ENCODE peak calls at places on chromosomes 12 and 14, in four cellular contexts. L is cardiac muscle cell; F is CD8-positive, alpha-beta T cell; G is dorsolateral prefrontal cortex. U is an unnamed sample.

GRCh38 chr12:63967358-63967757 is 122.9 kb downstream of the SRGAP1 start:
- DNase-seq in L (no peak), G (no peak), F (no peak), U (no peak)

GRCh38 chr12:39467432-39467870 is 24.5 kb upstream of the KIF21A start:
- DNase-seq in G (no peak), F (no peak), L (no peak), U (no peak)

GRCh38 chr12:108825205-108825950 is 32.0 kb downstream of the SSH1 start:
- DNase-seq in L (no peak), F (no peak), G (no peak), U (no peak)

GRCh38 chr12:754871-755562 is 2.6 kb downstream of the WNK1 start:
- DNase-seq in G (no peak), L (peak), F (no peak), U (no peak)

GRCh38 chr12:121861549-121862254 is 3.0 kb upstream of the HPD start:
- DNase-seq in F (no peak), G (no peak), L (no peak), U (no peak)

GRCh38 chr12:53123578-53124351 is 20.5 kb downstream of the SOAT2 start:
- DNase-seq in L (no peak), G (no peak), F (no peak), U (no peak)

GRCh38 chr12:30989754-30990153 is 63.2 kb downstream of the TSPAN11 start:
- DNase-seq in F (no peak), L (peak), G (no peak), U (no peak)

GRCh38 chr14:69002069-69002468 is 23.0 kb upstream of the ACTN1 start:
- DNase-seq in G (no peak), F (peak), L (peak), U (no peak)

GRCh38 chr12:41605528-41606295 is 417.6 kb downstream of the PDZRN4 start:
- DNase-seq in F (no peak), G (peak), L (no peak), U (no peak)

GRCh38 chr12:120399531-120399930 is 30.6 kb upstream of the MSI1 start:
- DNase-seq in G (no peak), L (no peak), F (no peak), U (no peak)

GRCh38 chr12:117084405-117085317 is 14.6 kb downstream of the TESC start:
- DNase-seq in G (no peak), F (no peak), L (no peak), U (no peak)

GRCh38 chr12:110543252-110543959 is 39.7 kb downstream of the PPTC7 start:
- DNase-seq in G (peak), F (no peak), L (no peak), U (no peak)

GRCh38 chr12:78470354-78471195 is 394.0 kb upstream of the SYT1 start:
- DNase-seq in F (no peak), L (peak), G (no peak), U (peak)

GRCh38 chr12:3317841-3318501 is 173.0 kb upstream of the PRMT8 start:
- DNase-seq in L (no peak), F (no peak), G (no peak), U (no peak)

GRCh38 chr14:58298477-58298879 is at the start of gene ARID4A:
- DNase-seq in F (peak), L (no peak), G (peak), U (peak)

GRCh38 chr12:57461326-57461903 is 1.8 kb downstream of the GLI1 start:
- DNase-seq in F (peak), L (peak), G (no peak), U (no peak)

GRCh38 chr14:78157855-78158436 is 12.2 kb upstream of the NRXN3 start:
- DNase-seq in L (peak), F (no peak), G (no peak), U (no peak)

GRCh38 chr14:35949933-35950332 is 123.8 kb downstream of the BRMS1L start:
- DNase-seq in F (no peak), L (no peak), G (no peak), U (no peak)

GRCh38 chr12:124938606-124939427 is 24.4 kb upstream of the UBC start:
- DNase-seq in L (peak), F (peak), G (peak), U (no peak)

GRCh38 chr12:125804660-125805059 is 739.4 kb downstream of the AACS start:
- DNase-seq in F (no peak), G (no peak), L (no peak), U (no peak)

GRCh38 chr12:2634481-2634880 is 160.3 kb upstream of the FKBP4 start:
- DNase-seq in L (no peak), G (no peak), F (no peak), U (no peak)

GRCh38 chr14:100591453-100592371 is 4.5 kb upstream of the BEGAIN start:
- DNase-seq in G (peak), L (no peak), F (no peak), U (no peak)

GRCh38 chr14:32417956-32418552 is 89.0 kb downstream of the AKAP6 start:
- DNase-seq in F (no peak), G (no peak), L (peak), U (no peak)

GRCh38 chr14:64971890-64972785 is at the start of gene RAB15:
- DNase-seq in G (no peak), F (peak), L (peak), U (no peak)
- H3K27ac ChIP-seq in G (peak), F (no peak), L (no peak), U (no peak)

DNA sequence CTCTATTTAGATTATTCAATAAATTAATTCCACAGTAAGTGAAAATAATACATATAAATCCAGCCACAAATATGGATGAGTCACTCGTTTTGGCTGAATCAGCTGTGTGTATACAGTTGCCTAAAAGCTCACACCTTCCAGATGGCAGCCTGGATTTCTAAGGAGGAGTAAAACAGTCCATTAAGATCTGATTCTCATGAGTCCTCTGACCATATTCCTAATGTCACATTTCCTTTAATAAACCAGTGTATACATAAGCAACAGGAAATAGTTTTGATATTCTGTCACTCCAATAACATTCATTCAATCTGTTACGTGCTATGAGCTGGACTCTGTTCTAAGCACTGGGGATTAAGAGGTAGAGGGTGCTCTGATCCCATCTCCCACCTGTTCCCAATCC is 21.8 kb downstream of the MDM1 start:
- DNase-seq in F (no peak), L (no peak), G (no peak), U (no peak)
- H3K27ac ChIP-seq in F (no peak), L (no peak), G (no peak), U (no peak)

DNA sequence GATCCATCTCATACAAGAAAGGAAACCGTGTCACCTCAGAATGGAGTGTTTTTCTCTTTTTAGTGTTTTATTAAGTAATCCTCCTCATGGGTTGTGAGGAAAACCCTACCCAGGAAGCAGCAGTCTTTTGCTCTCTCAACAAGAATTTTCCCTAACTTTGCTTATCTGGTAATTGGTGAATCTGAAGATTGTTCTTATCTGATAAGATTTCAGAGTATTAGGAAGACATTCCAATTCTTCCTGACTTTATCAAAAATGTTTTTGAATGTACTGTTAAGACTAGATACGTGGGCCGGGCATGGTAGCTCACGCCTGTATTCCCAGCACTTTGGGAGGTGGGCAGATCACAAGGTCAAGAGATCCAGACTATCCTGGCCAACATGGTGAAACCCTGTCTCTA is 86.0 kb downstream of the PHLDA1 start:
- DNase-seq in G (no peak), L (no peak), F (no peak), U (no peak)
- H3K27ac ChIP-seq in G (no peak), L (no peak), F (no peak), U (no peak)

GRCh38 chr12:51439330-51439729 is 14.7 kb downstream of the SLC4A8 start:
- DNase-seq in G (no peak), F (no peak), L (no peak), U (no peak)
- H3K27ac ChIP-seq in G (peak), F (no peak), L (no peak), U (no peak)

GRCh38 chr14:95233702-95234241 is 76.4 kb upstream of the DICER1 start:
- DNase-seq in G (no peak), F (no peak), L (no peak), U (peak)

GRCh38 chr14:95234426-95234825 is 77.1 kb upstream of the DICER1 start:
- DNase-seq in G (no peak), L (no peak), F (no peak), U (no peak)

GRCh38 chr14:95236221-95236620 is 78.9 kb upstream of the DICER1 start:
- DNase-seq in L (no peak), F (no peak), G (no peak), U (no peak)

GRCh38 chr14:95235767-95236166 is 78.4 kb upstream of the DICER1 start:
- DNase-seq in L (no peak), F (no peak), G (no peak), U (no peak)

DNA sequence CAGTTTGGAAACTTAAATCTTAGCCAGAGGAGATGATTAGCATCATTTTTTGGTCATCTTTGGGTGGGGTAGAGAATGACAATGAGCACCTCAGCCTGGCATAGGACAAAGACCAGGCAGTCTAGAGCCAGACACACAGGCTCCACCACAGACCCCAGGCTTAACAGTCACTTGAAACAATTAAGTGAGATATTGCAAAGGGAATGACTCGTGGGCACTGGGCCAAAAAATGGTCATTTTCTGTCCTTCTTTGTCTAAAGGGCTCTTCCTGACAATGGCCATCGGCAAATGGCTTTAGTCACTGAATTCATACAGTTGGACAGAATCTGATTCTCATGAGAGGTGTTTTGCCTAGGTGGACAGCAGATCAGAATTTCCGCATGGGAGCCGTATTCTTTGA is 78.0 kb upstream of the DICER1 start:
- DNase-seq in L (no peak), F (no peak), G (no peak), U (no peak)
- H3K27ac ChIP-seq in L (no peak), F (no peak), G (no peak), U (peak)

GRCh38 chr12:15726029-15726756 is 63.0 kb downstream of the EPS8 start:
- DNase-seq in F (no peak), G (no peak), L (no peak), U (no peak)

GRCh38 chr12:15726757-15727112 is 62.5 kb downstream of the EPS8 start:
- DNase-seq in G (no peak), L (no peak), F (no peak), U (no peak)

GRCh38 chr12:15731940-15732339 is 57.2 kb downstream of the EPS8 start:
- DNase-seq in G (no peak), F (no peak), L (no peak), U (no peak)

GRCh38 chr12:15729097-15729496 is 60.1 kb downstream of the EPS8 start:
- DNase-seq in L (no peak), G (no peak), F (no peak), U (no peak)

DNA sequence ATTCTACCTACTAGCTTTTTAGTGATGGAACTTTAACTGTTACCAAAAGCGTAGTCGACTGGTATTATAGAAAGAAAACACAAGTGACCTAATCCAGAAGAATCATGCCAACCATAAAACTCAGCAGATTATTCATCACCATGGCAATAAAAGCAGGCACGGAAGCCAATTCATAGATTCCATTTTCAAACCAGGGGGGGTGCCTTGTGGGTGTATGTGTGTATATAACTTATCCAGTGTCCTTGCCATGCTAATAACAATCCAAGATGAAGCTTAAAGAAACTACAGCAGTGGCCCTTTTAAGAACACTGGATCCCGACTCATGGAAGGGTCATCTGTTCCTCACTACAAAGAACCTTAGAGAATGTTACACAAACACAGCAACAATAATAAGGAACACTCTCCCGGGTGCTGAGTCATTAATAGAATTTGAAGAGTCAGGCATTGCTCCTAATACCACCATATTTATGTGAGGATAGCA is 61.0 kb downstream of the EPS8 start:
- DNase-seq in G (no peak), L (no peak), F (no peak), U (no peak)
- H3K27ac ChIP-seq in G (no peak), L (no peak), F (no peak), U (no peak)

DNA sequence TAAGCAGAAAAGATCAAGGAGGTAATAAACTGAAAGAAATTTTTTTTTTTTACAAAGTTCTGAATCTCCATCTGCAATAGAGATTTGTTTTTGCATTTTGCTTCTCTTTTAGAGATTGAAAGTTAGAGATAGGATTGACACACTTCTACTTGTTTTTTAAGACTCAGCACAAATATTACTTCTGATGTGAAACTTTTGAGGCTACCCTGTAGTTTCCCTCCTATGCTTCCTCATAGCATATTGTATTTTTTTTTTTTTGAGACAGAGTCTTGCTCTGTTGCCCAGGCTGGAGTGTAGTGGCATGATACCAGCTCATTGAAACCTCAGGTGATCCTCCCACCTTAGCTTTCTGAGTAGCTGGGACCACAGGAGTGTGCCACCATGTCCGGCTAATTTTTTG is 32.1 kb upstream of the SGPP1 start:
- DNase-seq in F (no peak), G (no peak), L (no peak), U (no peak)
- H3K27ac ChIP-seq in F (no peak), G (no peak), L (no peak), U (no peak)

GRCh38 chr14:51093371-51094281 is 1.3 kb downstream of the TRIM9 start:
- DNase-seq in L (peak), F (peak), G (peak), U (peak)
- H3K27ac ChIP-seq in L (no peak), F (no peak), G (peak), U (peak)